ENCODE peak calls at places on chromosomes 13 and 19, in four cellular contexts. One of them, this sample, is unnamed.

GRCh38 chr19:19652482-19653295 is 9.2 kb upstream of the GMIP start:
- DNase-seq in A549: no peak
- DNase-seq in SK-N-SH: peak; percentile 25
- DNase-seq in HCT116: no peak
- DNase-seq in this sample: peak; percentile 30

GRCh38 chr13:35976126-35976525 is 155.1 kb downstream of the DCLK1 start:
- DNase-seq in A549: no peak
- DNase-seq in SK-N-SH: no peak
- DNase-seq in HCT116: no peak
- DNase-seq in this sample: no peak

GRCh38 chr13:22454586-22454985 is 726.2 kb upstream of the SGCG start:
- DNase-seq in A549: no peak
- DNase-seq in SK-N-SH: no peak
- DNase-seq in HCT116: no peak
- DNase-seq in this sample: no peak

GRCh38 chr13:103157034-103157433 is 90.8 kb upstream of the SLC10A2 start:
- DNase-seq in A549: no peak
- DNase-seq in SK-N-SH: no peak
- DNase-seq in HCT116: no peak
- DNase-seq in this sample: no peak

GRCh38 chr19:46634045-46634655 is 1.9 kb downstream of the GNG8 start:
- DNase-seq in A549: peak; percentile 97
- DNase-seq in SK-N-SH: peak; percentile 90
- DNase-seq in HCT116: peak; percentile 87
- DNase-seq in this sample: peak; percentile 64

GRCh38 chr13:69108486-69108885 is 999.1 kb upstream of the ATXN8OS start:
- DNase-seq in A549: no peak
- DNase-seq in SK-N-SH: no peak
- DNase-seq in HCT116: no peak
- DNase-seq in this sample: no peak

GRCh38 chr19:48329167-48329891 is 4.0 kb downstream of the EMP3 start:
- DNase-seq in A549: no peak
- DNase-seq in SK-N-SH: no peak
- DNase-seq in HCT116: no peak
- DNase-seq in this sample: peak; percentile 59

GRCh38 chr19:54707932-54708331 is 16.3 kb upstream of the KIR3DL3 start:
- DNase-seq in A549: no peak
- DNase-seq in SK-N-SH: no peak
- DNase-seq in HCT116: no peak
- DNase-seq in this sample: no peak

GRCh38 chr13:79440958-79441553 is 35.0 kb upstream of the RBM26 start:
- DNase-seq in A549: no peak
- DNase-seq in SK-N-SH: no peak
- DNase-seq in HCT116: no peak
- DNase-seq in this sample: no peak

GRCh38 chr19:47428177-47428894 is 9.0 kb upstream of the MEIS3 start:
- DNase-seq in A549: peak; percentile 95
- DNase-seq in SK-N-SH: peak; percentile 96
- DNase-seq in HCT116: peak; percentile 100
- DNase-seq in this sample: peak; percentile 98

GRCh38 chr19:6737284-6737872 is at the start of gene GPR108:
- DNase-seq in A549: peak; percentile 44
- DNase-seq in SK-N-SH: peak; percentile 96
- DNase-seq in HCT116: peak; percentile 100
- DNase-seq in this sample: peak; percentile 100

GRCh38 chr19:7757358-7757757 is 5.7 kb upstream of the CLEC4M start:
- DNase-seq in A549: no peak
- DNase-seq in SK-N-SH: no peak
- DNase-seq in HCT116: no peak
- DNase-seq in this sample: no peak

GRCh38 chr13:90302113-90302512 is 1045.4 kb upstream of the MIR17HG start:
- DNase-seq in A549: no peak
- DNase-seq in SK-N-SH: no peak
- DNase-seq in HCT116: no peak
- DNase-seq in this sample: peak; percentile 10

GRCh38 chr19:3284759-3285646 is 60.5 kb downstream of the CELF5 start:
- DNase-seq in A549: peak; percentile 56
- DNase-seq in SK-N-SH: peak; percentile 77
- DNase-seq in HCT116: peak; percentile 96
- DNase-seq in this sample: peak; percentile 37

GRCh38 chr13:44098559-44098958 is 218.9 kb downstream of the LACC1 start:
- DNase-seq in A549: no peak
- DNase-seq in SK-N-SH: no peak
- DNase-seq in HCT116: no peak
- DNase-seq in this sample: no peak

GRCh38 chr13:97191143-97191542 is 31.0 kb upstream of the MBNL2 start:
- DNase-seq in A549: no peak
- DNase-seq in SK-N-SH: no peak
- DNase-seq in HCT116: no peak
- DNase-seq in this sample: no peak

GRCh38 chr19:18424122-18424889 is 5.1 kb downstream of the SSBP4 start:
- DNase-seq in A549: no peak
- DNase-seq in SK-N-SH: no peak
- DNase-seq in HCT116: no peak
- DNase-seq in this sample: no peak

GRCh38 chr13:77779461-77780272 is 82.2 kb downstream of the SLAIN1 start:
- DNase-seq in A549: peak; percentile 1
- DNase-seq in SK-N-SH: peak; percentile 36
- DNase-seq in HCT116: peak; percentile 18
- DNase-seq in this sample: peak; percentile 74

GRCh38 chr19:10431943-10432735 is 11.8 kb downstream of the PDE4A start:
- DNase-seq in A549: no peak
- DNase-seq in SK-N-SH: peak; percentile 68
- DNase-seq in HCT116: no peak
- DNase-seq in this sample: no peak

GRCh38 chr19:1690570-1691307 is 38.3 kb upstream of the TCF3 start:
- DNase-seq in A549: no peak
- DNase-seq in SK-N-SH: peak; percentile 90
- DNase-seq in HCT116: no peak
- DNase-seq in this sample: no peak

GRCh38 chr19:51097166-51097736 is 11.0 kb downstream of the CTU1 start:
- DNase-seq in A549: peak; percentile 73
- DNase-seq in SK-N-SH: peak; percentile 76
- DNase-seq in HCT116: peak; percentile 31
- DNase-seq in this sample: peak; percentile 62

GRCh38 chr19:47247308-47247990 is 8.9 kb upstream of the CCDC9 start:
- DNase-seq in A549: peak; percentile 73
- DNase-seq in SK-N-SH: peak; percentile 74
- DNase-seq in HCT116: no peak
- DNase-seq in this sample: peak; percentile 75

GRCh38 chr13:36344886-36345437 is 1.2 kb downstream of the SPART start:
- DNase-seq in A549: no peak
- DNase-seq in SK-N-SH: no peak
- DNase-seq in HCT116: no peak
- DNase-seq in this sample: no peak

GRCh38 chr19:33432408-33433170 is 59.1 kb downstream of the CEBPG start:
- DNase-seq in A549: no peak
- DNase-seq in SK-N-SH: no peak
- DNase-seq in HCT116: no peak
- DNase-seq in this sample: no peak

GRCh38 chr13:113584870-113585671 is 518 bp downstream of the TFDP1 start:
- DNase-seq in A549: peak; percentile 19
- DNase-seq in SK-N-SH: peak; percentile 77
- DNase-seq in HCT116: no peak
- DNase-seq in this sample: no peak

GRCh38 chr19:41993612-41994483 is at the start of gene ATP1A3:
- DNase-seq in A549: peak; percentile 99
- DNase-seq in SK-N-SH: peak; percentile 95
- DNase-seq in HCT116: peak; percentile 31
- DNase-seq in this sample: peak; percentile 21

GRCh38 chr13:26502826-26503225 is 54.7 kb upstream of the WASF3 start:
- DNase-seq in A549: no peak
- DNase-seq in SK-N-SH: no peak
- DNase-seq in HCT116: no peak
- DNase-seq in this sample: peak; percentile 96

GRCh38 chr19:34432797-34433196 is 4.6 kb downstream of the UBA2 start:
- DNase-seq in A549: no peak
- DNase-seq in SK-N-SH: no peak
- DNase-seq in HCT116: no peak
- DNase-seq in this sample: no peak

GRCh38 chr13:46571189-46571901 is 18.4 kb downstream of the LRCH1 start:
- DNase-seq in A549: no peak
- DNase-seq in SK-N-SH: no peak
- DNase-seq in HCT116: no peak
- DNase-seq in this sample: peak; percentile 76

GRCh38 chr13:37869756-37870488 is at the start of gene TRPC4:
- DNase-seq in A549: peak; percentile 1
- DNase-seq in SK-N-SH: peak; percentile 33
- DNase-seq in HCT116: no peak
- DNase-seq in this sample: peak; percentile 59

GRCh38 chr13:72983085-72983768 is 75.6 kb upstream of the KLF5 start:
- DNase-seq in A549: no peak
- DNase-seq in SK-N-SH: no peak
- DNase-seq in HCT116: no peak
- DNase-seq in this sample: peak; percentile 69

GRCh38 chr19:47097396-47098217 is 16.0 kb downstream of the ZC3H4 start:
- DNase-seq in A549: no peak
- DNase-seq in SK-N-SH: no peak
- DNase-seq in HCT116: no peak
- DNase-seq in this sample: no peak

GRCh38 chr19:31330237-31330636 is 19.0 kb downstream of the TSHZ3 start:
- DNase-seq in A549: no peak
- DNase-seq in SK-N-SH: no peak
- DNase-seq in HCT116: no peak
- DNase-seq in this sample: no peak

GRCh38 chr13:51070005-51070649 is 40.9 kb downstream of the C13orf42 start:
- DNase-seq in A549: peak; percentile 28
- DNase-seq in SK-N-SH: peak; percentile 74
- DNase-seq in HCT116: peak; percentile 62
- DNase-seq in this sample: peak; percentile 72

GRCh38 chr13:82747331-82747730 is 1134.9 kb downstream of the SLITRK1 start:
- DNase-seq in A549: no peak
- DNase-seq in SK-N-SH: no peak
- DNase-seq in HCT116: no peak
- DNase-seq in this sample: no peak

DNA sequence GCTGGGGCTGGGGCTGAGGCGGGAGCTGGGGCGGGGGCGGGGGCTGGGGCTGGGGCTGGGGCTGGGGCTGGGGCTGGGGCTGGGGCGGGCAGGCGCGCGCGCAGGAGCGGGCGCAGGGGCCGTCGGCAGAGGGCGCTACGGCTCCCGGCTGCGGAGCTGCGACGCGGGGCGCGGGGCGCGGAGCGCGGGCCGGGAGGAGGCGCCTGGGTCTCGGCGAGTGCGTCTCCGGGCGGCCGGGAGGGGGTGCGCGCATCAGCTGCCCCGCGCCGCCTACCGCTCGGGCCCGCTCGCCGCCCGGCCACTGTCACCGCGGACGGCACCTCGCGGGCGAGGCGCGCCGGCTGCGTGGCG is 416 bp upstream of the MTUS2 start:
- DNase-seq in A549: peak; percentile 15
- DNase-seq in SK-N-SH: peak; percentile 85
- DNase-seq in HCT116: no peak
- DNase-seq in this sample: peak; percentile 32
- TF ChIP-seq RAD21 in A549: peak; percentile 36
- TF ChIP-seq RAD21 in SK-N-SH: no peak
- TF ChIP-seq RAD21 in HCT116: peak; percentile 9
- TF ChIP-seq RAD21 in this sample: peak; percentile 20

GRCh38 chr19:17107546-17108452 is 32.2 kb downstream of the MYO9B start:
- DNase-seq in A549: peak; percentile 95
- DNase-seq in SK-N-SH: peak; percentile 57
- DNase-seq in HCT116: peak; percentile 84
- DNase-seq in this sample: peak; percentile 98

GRCh38 chr19:17104679-17105078 is 29.1 kb downstream of the MYO9B start:
- DNase-seq in A549: no peak
- DNase-seq in SK-N-SH: no peak
- DNase-seq in HCT116: no peak
- DNase-seq in this sample: no peak

GRCh38 chr19:17105548-17105947 is 30.0 kb downstream of the MYO9B start:
- DNase-seq in A549: no peak
- DNase-seq in SK-N-SH: no peak
- DNase-seq in HCT116: no peak
- DNase-seq in this sample: no peak

GRCh38 chr19:17101686-17102628 is 26.4 kb downstream of the MYO9B start:
- DNase-seq in A549: no peak
- DNase-seq in SK-N-SH: no peak
- DNase-seq in HCT116: no peak
- DNase-seq in this sample: no peak

DNA sequence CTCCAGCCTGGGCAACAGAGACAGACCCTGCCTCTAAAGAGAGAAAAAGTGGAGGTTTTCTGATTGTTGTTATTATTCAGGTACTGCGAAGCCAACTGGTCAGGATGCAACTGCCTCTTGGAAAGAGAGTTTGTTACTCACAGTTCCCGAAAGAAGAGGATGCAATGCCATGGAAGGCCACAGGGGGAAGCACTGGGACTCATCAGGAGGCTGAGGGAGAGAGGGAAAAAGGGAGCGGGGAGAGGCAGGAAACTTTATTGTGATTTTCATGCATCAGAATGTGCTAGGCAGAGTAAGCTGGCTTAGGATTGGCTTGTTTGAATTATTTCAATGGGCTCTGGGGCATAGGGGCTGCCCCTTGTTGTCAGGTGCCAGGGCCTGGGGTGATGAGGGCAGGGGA is 27.6 kb downstream of the MYO9B start:
- DNase-seq in A549: peak; percentile 35
- DNase-seq in SK-N-SH: peak; percentile 68
- DNase-seq in HCT116: peak; percentile 40
- DNase-seq in this sample: peak; percentile 45
- TF ChIP-seq RAD21 in A549: no peak
- TF ChIP-seq RAD21 in SK-N-SH: peak; percentile 43
- TF ChIP-seq RAD21 in HCT116: peak; percentile 49
- TF ChIP-seq RAD21 in this sample: peak; percentile 46

GRCh38 chr13:94464771-94465170 is 14.7 kb downstream of the DCT start:
- DNase-seq in A549: no peak
- DNase-seq in SK-N-SH: no peak
- DNase-seq in HCT116: no peak
- DNase-seq in this sample: no peak

GRCh38 chr13:94459116-94459515 is 20.4 kb downstream of the DCT start:
- DNase-seq in A549: no peak
- DNase-seq in SK-N-SH: no peak
- DNase-seq in HCT116: no peak
- DNase-seq in this sample: no peak

GRCh38 chr13:94462670-94463069 is 16.8 kb downstream of the DCT start:
- DNase-seq in A549: no peak
- DNase-seq in SK-N-SH: no peak
- DNase-seq in HCT116: no peak
- DNase-seq in this sample: no peak
- TF ChIP-seq RAD21 in A549: no peak
- TF ChIP-seq RAD21 in SK-N-SH: no peak
- TF ChIP-seq RAD21 in HCT116: no peak
- TF ChIP-seq RAD21 in this sample: no peak

GRCh38 chr13:76225815-76226489 is 589.8 kb downstream of the LMO7 start:
- DNase-seq in A549: no peak
- DNase-seq in SK-N-SH: no peak
- DNase-seq in HCT116: no peak
- DNase-seq in this sample: peak; percentile 90

GRCh38 chr13:76223565-76223964 is 587.4 kb downstream of the LMO7 start:
- DNase-seq in A549: no peak
- DNase-seq in SK-N-SH: no peak
- DNase-seq in HCT116: no peak
- DNase-seq in this sample: no peak

GRCh38 chr13:76223999-76224398 is 587.9 kb downstream of the LMO7 start:
- DNase-seq in A549: no peak
- DNase-seq in SK-N-SH: no peak
- DNase-seq in HCT116: no peak
- DNase-seq in this sample: no peak

GRCh38 chr13:76229281-76229680 is 593.2 kb downstream of the LMO7 start:
- DNase-seq in A549: no peak
- DNase-seq in SK-N-SH: no peak
- DNase-seq in HCT116: no peak
- DNase-seq in this sample: no peak

GRCh38 chr13:76226941-76227340 is 590.8 kb downstream of the LMO7 start:
- DNase-seq in A549: no peak
- DNase-seq in SK-N-SH: no peak
- DNase-seq in HCT116: no peak
- DNase-seq in this sample: peak; percentile 88
- TF ChIP-seq RAD21 in A549: no peak
- TF ChIP-seq RAD21 in SK-N-SH: no peak
- TF ChIP-seq RAD21 in HCT116: no peak
- TF ChIP-seq RAD21 in this sample: no peak

This sample was measured in IMR-90.